ENCODE peak calls at places on chromosome 2, in four cellular contexts. O, U, P and I are unnamed samples.

GRCh38 chr2:150485871-150486538 is 1.5 kb downstream of the RND3 start:
- DNase-seq in O (no peak), U (no peak), P (peak; percentile 84), I (no peak)

GRCh38 chr2:51994123-51994788 is 962.3 kb upstream of the NRXN1 start:
- DNase-seq in O (no peak), U (no peak), P (no peak), I (no peak)

GRCh38 chr2:43222472-43223146 is 3.8 kb downstream of the ZFP36L2 start:
- DNase-seq in O (no peak), U (no peak), P (no peak), I (no peak)

GRCh38 chr2:183408562-183408961 is 284.3 kb downstream of the NUP35 start:
- DNase-seq in O (no peak), U (no peak), P (no peak), I (peak; percentile 90)

GRCh38 chr2:138058427-138058826 is 94.2 kb downstream of the HNMT start:
- DNase-seq in O (no peak), U (no peak), P (no peak), I (no peak)

GRCh38 chr2:105294844-105295481 is 34.6 kb downstream of the TGFBRAP1 start:
- DNase-seq in O (no peak), U (peak; percentile 67), P (no peak), I (peak; percentile 54)

GRCh38 chr2:239692348-239692747 is 291.5 kb upstream of the HDAC4 start:
- DNase-seq in O (no peak), U (no peak), P (peak; percentile 39), I (no peak)

GRCh38 chr2:105578166-105578565 is 166.5 kb upstream of the NCK2 start:
- DNase-seq in O (no peak), U (no peak), P (no peak), I (no peak)

GRCh38 chr2:205145888-205146287 is 536.4 kb upstream of the NRP2 start:
- DNase-seq in O (no peak), U (no peak), P (no peak), I (no peak)

GRCh38 chr2:220999351-220999750 is 572.8 kb downstream of the EPHA4 start:
- DNase-seq in O (no peak), U (no peak), P (no peak), I (no peak)

GRCh38 chr2:62424899-62425298 is 81.1 kb downstream of the TMEM17 start:
- DNase-seq in O (no peak), U (no peak), P (no peak), I (no peak)

GRCh38 chr2:170819941-170820646 is 3.4 kb downstream of the GAD1 start:
- DNase-seq in O (no peak), U (no peak), P (no peak), I (no peak)

GRCh38 chr2:178208817-178209216 is 14.5 kb downstream of the OSBPL6 start:
- DNase-seq in O (no peak), U (no peak), P (no peak), I (no peak)

GRCh38 chr2:172928754-172929153 is 146.9 kb upstream of the MAP3K20 start:
- DNase-seq in O (no peak), U (no peak), P (no peak), I (no peak)

GRCh38 chr2:70935468-70936164 is at the start of gene ATP6V1B1:
- DNase-seq in O (no peak), U (no peak), P (no peak), I (no peak)

GRCh38 chr2:157929871-157930667 is 53.9 kb upstream of the ACVR1 start:
- DNase-seq in O (no peak), U (peak; percentile 41), P (no peak), I (no peak)

GRCh38 chr2:157928372-157928771 is 52.2 kb upstream of the ACVR1 start:
- DNase-seq in O (no peak), U (no peak), P (no peak), I (no peak)

GRCh38 chr2:157932480-157933205 is 56.5 kb upstream of the ACVR1 start:
- DNase-seq in O (no peak), U (no peak), P (no peak), I (peak; percentile 98)

GRCh38 chr2:157931542-157931941 is 55.4 kb upstream of the ACVR1 start:
- DNase-seq in O (no peak), U (no peak), P (no peak), I (no peak)

DNA sequence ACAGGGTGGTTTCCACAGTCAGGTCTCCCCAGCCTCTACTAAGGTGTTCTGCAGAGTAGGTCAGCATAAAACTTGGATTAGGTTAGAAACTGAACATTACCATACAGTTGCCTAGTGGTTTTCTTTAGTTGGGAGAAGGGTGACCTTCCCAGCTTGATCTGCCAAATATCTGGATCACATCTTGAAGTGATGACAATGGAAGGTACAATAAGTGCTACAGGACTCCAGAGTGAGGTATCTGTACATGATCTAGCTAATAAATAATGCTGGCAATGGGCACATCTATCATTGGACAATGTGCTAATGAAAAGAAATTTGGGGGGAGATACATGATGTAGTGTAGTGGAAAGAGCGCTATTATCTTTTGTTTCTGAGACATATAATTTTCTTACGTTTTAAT is 54.6 kb upstream of the ACVR1 start:
- DNase-seq in O (no peak), U (no peak), P (no peak), I (no peak)
- H3K27me3 ChIP-seq in O (no peaks in the 10 kb centered on the region), U (no peaks in the 10 kb centered on the region), P (no peaks in the 10 kb centered on the region), I (peaks cover 54% of the 10 kb centered on the region)

GRCh38 chr2:12316464-12316863 is 400.3 kb upstream of the TRIB2 start:
- DNase-seq in O (no peak), U (no peak), P (no peak), I (no peak)
- H3K4me1 ChIP-seq in O (peaks cover 13% of the 10 kb centered on the region), U (peaks cover 35% of the 10 kb centered on the region), P (peaks cover 5% of the 10 kb centered on the region), I (no peaks in the 10 kb centered on the region)

DNA sequence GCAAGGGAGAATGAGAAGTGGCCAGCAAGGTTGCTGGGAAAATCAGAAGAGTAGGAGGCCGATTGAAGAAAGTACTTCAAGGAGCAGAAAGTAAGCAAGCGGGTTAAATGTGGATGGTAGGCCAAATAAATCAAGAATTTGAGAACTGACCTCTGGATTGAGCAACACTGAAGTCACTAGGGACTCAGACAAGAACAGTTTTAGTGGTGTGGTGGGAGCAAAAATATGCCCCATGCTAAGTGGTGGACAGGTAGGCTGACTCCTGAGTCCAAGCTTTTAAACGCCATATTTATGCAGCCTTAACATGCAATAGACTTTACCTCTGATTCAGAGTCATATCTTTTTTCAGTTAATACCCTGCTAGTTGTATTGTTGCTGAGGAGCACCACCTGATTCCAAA is 4.5 kb downstream of the TRABD2A start:
- DNase-seq in O (no peak), U (no peak), P (no peak), I (no peak)
- H3K27me3 ChIP-seq in O (no peaks in the 10 kb centered on the region), U (peaks cover 41% of the 10 kb centered on the region), P (no peaks in the 10 kb centered on the region), I (peaks cover 18% of the 10 kb centered on the region)

DNA sequence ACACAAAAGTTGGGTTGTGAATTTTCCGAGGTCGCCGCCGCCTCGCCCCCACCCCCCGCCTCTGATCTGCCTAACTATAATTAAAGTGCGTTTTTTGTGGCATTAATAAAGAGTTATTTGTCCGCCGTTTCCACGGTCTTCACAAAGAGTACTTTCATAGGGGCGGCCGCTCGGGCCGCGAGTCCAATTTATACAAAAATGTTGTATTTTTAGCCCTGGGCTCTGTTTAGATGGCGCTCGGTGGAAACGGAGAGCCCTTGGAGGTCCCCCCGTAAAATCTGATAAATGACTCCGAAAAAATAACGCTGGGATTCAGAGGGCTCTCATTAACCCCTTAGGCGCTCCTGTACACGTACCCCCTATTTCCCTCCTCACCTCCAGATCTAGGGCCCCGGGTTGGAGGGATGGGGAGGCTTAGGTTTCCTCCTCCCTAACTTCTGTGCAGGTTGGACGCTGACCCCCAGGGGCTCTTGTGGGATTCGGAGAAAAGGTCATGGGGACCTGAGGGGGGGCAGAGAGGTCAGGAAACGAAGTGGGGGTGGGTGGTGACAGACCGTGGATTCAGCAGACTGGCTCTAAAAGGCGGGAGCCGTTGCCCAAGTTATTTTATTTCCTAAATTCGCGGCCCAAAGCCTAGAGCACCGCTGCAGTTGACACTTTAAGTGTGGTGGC is 1.9 kb downstream of the CYP26B1 start:
- DNase-seq in O (no peak), U (no peak), P (peak; percentile 20), I (no peak)
- H3K4me1 ChIP-seq in O (peaks cover 12% of the 10 kb centered on the region), U (no peaks in the 10 kb centered on the region), P (peaks cover 66% of the 10 kb centered on the region), I (peaks cover 18% of the 10 kb centered on the region)